ENCODE peak calls at places on chromosomes 11 and 22, in five cellular contexts. One of them, this sample, is unnamed.
A peak's percentile ranks its signal among the peaks of the same experiment; 100 is the strongest.

GRCh38 chr22:50170453-50171318 is at the start of gene PANX2:
- DNase-seq in right lobe of liver: peak; percentile 49
- DNase-seq in HCT116: no peak
- DNase-seq in heart left ventricle: no peak
- DNase-seq in transverse colon: no peak
- DNase-seq in this sample: no peak

GRCh38 chr11:76745561-76746207 is 37.5 kb upstream of the TSKU start:
- DNase-seq in heart left ventricle: peak; percentile 33
- DNase-seq in HCT116: no peak
- DNase-seq in right lobe of liver: no peak
- DNase-seq in transverse colon: peak; percentile 75
- DNase-seq in this sample: no peak

GRCh38 chr22:24208012-24208749 is 26.9 kb downstream of the SUSD2 start:
- DNase-seq in HCT116: peak; percentile 95
- DNase-seq in right lobe of liver: no peak
- DNase-seq in heart left ventricle: peak; percentile 68
- DNase-seq in transverse colon: no peak
- DNase-seq in this sample: no peak

GRCh38 chr22:39142088-39142667 is 10.3 kb downstream of the CBX7 start:
- DNase-seq in heart left ventricle: no peak
- DNase-seq in transverse colon: no peak
- DNase-seq in HCT116: no peak
- DNase-seq in right lobe of liver: no peak
- DNase-seq in this sample: peak; percentile 41

GRCh38 chr11:124669193-124669592 is 4.3 kb downstream of the SIAE start:
- DNase-seq in right lobe of liver: peak; percentile 55
- DNase-seq in HCT116: peak; percentile 28
- DNase-seq in transverse colon: peak; percentile 35
- DNase-seq in heart left ventricle: peak; percentile 45
- DNase-seq in this sample: peak; percentile 23

GRCh38 chr11:130383363-130384168 is 44.8 kb downstream of the ADAMTS8 start:
- DNase-seq in heart left ventricle: no peak
- DNase-seq in HCT116: no peak
- DNase-seq in right lobe of liver: no peak
- DNase-seq in transverse colon: no peak
- DNase-seq in this sample: no peak

GRCh38 chr11:122391049-122391448 is 264.5 kb upstream of the UBASH3B start:
- DNase-seq in right lobe of liver: no peak
- DNase-seq in transverse colon: no peak
- DNase-seq in HCT116: no peak
- DNase-seq in heart left ventricle: no peak
- DNase-seq in this sample: no peak

GRCh38 chr22:50236731-50237409 is 8.0 kb downstream of the TUBGCP6 start:
- DNase-seq in right lobe of liver: no peak
- DNase-seq in heart left ventricle: no peak
- DNase-seq in HCT116: no peak
- DNase-seq in transverse colon: no peak
- DNase-seq in this sample: no peak

GRCh38 chr11:72085836-72086475 is 5.3 kb downstream of the LRRC51 start:
- DNase-seq in transverse colon: no peak
- DNase-seq in HCT116: no peak
- DNase-seq in heart left ventricle: no peak
- DNase-seq in right lobe of liver: no peak
- DNase-seq in this sample: no peak

GRCh38 chr22:28799834-28800307 is 498 bp downstream of the XBP1 start:
- DNase-seq in heart left ventricle: peak; percentile 77
- DNase-seq in right lobe of liver: peak; percentile 67
- DNase-seq in HCT116: no peak
- DNase-seq in transverse colon: peak; percentile 73
- DNase-seq in this sample: peak; percentile 40

GRCh38 chr11:19633276-19633675 is 79.4 kb upstream of the NAV2 start:
- DNase-seq in heart left ventricle: no peak
- DNase-seq in transverse colon: peak; percentile 19
- DNase-seq in right lobe of liver: no peak
- DNase-seq in HCT116: no peak
- DNase-seq in this sample: no peak

GRCh38 chr11:10066441-10066840 is 227.6 kb downstream of the SBF2 start:
- DNase-seq in right lobe of liver: no peak
- DNase-seq in heart left ventricle: no peak
- DNase-seq in transverse colon: no peak
- DNase-seq in HCT116: no peak
- DNase-seq in this sample: no peak

GRCh38 chr11:102868359-102868758 is 6.4 kb downstream of the MMP12 start:
- DNase-seq in HCT116: no peak
- DNase-seq in heart left ventricle: no peak
- DNase-seq in right lobe of liver: no peak
- DNase-seq in transverse colon: no peak
- DNase-seq in this sample: no peak

GRCh38 chr11:72758690-72759389 is 6.6 kb upstream of the ARAP1 start:
- DNase-seq in heart left ventricle: peak; percentile 58
- DNase-seq in HCT116: no peak
- DNase-seq in transverse colon: no peak
- DNase-seq in right lobe of liver: no peak
- DNase-seq in this sample: no peak

GRCh38 chr22:29722151-29722550 is 2.3 kb downstream of the CABP7 start:
- DNase-seq in transverse colon: no peak
- DNase-seq in heart left ventricle: no peak
- DNase-seq in right lobe of liver: no peak
- DNase-seq in HCT116: no peak
- DNase-seq in this sample: no peak

GRCh38 chr11:100687630-100688395 is 725 bp downstream of the ARHGAP42 start:
- DNase-seq in heart left ventricle: peak; percentile 59
- DNase-seq in transverse colon: peak; percentile 65
- DNase-seq in HCT116: peak; percentile 75
- DNase-seq in right lobe of liver: peak; percentile 66
- DNase-seq in this sample: peak; percentile 31

GRCh38 chr22:30201970-30202369 is 44.6 kb downstream of the LIF start:
- DNase-seq in transverse colon: no peak
- DNase-seq in heart left ventricle: no peak
- DNase-seq in HCT116: no peak
- DNase-seq in right lobe of liver: no peak
- DNase-seq in this sample: no peak

GRCh38 chr11:93498099-93499040 is 44.8 kb downstream of the SMCO4 start:
- DNase-seq in HCT116: no peak
- DNase-seq in transverse colon: no peak
- DNase-seq in right lobe of liver: no peak
- DNase-seq in heart left ventricle: no peak
- DNase-seq in this sample: no peak

GRCh38 chr11:23023319-23023718 is 163.0 kb upstream of the CCDC179 start:
- DNase-seq in transverse colon: no peak
- DNase-seq in right lobe of liver: no peak
- DNase-seq in heart left ventricle: no peak
- DNase-seq in HCT116: no peak
- DNase-seq in this sample: no peak

GRCh38 chr11:38791346-38791961 is 2193.4 kb upstream of the RAG2 start:
- DNase-seq in HCT116: peak; percentile 8
- DNase-seq in heart left ventricle: peak; percentile 12
- DNase-seq in right lobe of liver: peak; percentile 47
- DNase-seq in transverse colon: no peak
- DNase-seq in this sample: no peak

GRCh38 chr11:16804104-16804947 is 65.9 kb downstream of the C11orf58 start:
- DNase-seq in HCT116: no peak
- DNase-seq in transverse colon: peak; percentile 64
- DNase-seq in right lobe of liver: peak; percentile 79
- DNase-seq in heart left ventricle: peak; percentile 63
- DNase-seq in this sample: no peak

GRCh38 chr22:26852176-26852575 is 194.8 kb downstream of the MIAT start:
- DNase-seq in right lobe of liver: no peak
- DNase-seq in heart left ventricle: no peak
- DNase-seq in transverse colon: no peak
- DNase-seq in HCT116: no peak
- DNase-seq in this sample: no peak

GRCh38 chr22:20031732-20032406 is 11.0 kb downstream of the TANGO2 start:
- DNase-seq in HCT116: no peak
- DNase-seq in right lobe of liver: no peak
- DNase-seq in heart left ventricle: no peak
- DNase-seq in transverse colon: peak; percentile 61
- DNase-seq in this sample: peak; percentile 61

GRCh38 chr11:75476716-75477613 is 44.0 kb upstream of the KLHL35 start:
- DNase-seq in heart left ventricle: no peak
- DNase-seq in HCT116: no peak
- DNase-seq in transverse colon: no peak
- DNase-seq in right lobe of liver: peak; percentile 72
- DNase-seq in this sample: no peak

GRCh38 chr11:36431429-36432092 is 78.5 kb downstream of the TRAF6 start:
- DNase-seq in right lobe of liver: no peak
- DNase-seq in transverse colon: peak; percentile 57
- DNase-seq in HCT116: peak; percentile 84
- DNase-seq in heart left ventricle: peak; percentile 45
- DNase-seq in this sample: no peak

GRCh38 chr22:18985761-18986160 is 49.7 kb upstream of the PRODH start:
- DNase-seq in right lobe of liver: peak; percentile 35
- DNase-seq in HCT116: no peak
- DNase-seq in transverse colon: no peak
- DNase-seq in heart left ventricle: no peak
- DNase-seq in this sample: peak; percentile 34

GRCh38 chr11:19218801-19219460 is 17.1 kb upstream of the CSRP3 start:
- DNase-seq in right lobe of liver: no peak
- DNase-seq in transverse colon: no peak
- DNase-seq in heart left ventricle: peak; percentile 62
- DNase-seq in HCT116: no peak
- DNase-seq in this sample: no peak

GRCh38 chr22:44369241-44369652 is 56.5 kb upstream of the SHISAL1 start:
- DNase-seq in right lobe of liver: peak; percentile 33
- DNase-seq in transverse colon: no peak
- DNase-seq in HCT116: no peak
- DNase-seq in heart left ventricle: no peak
- DNase-seq in this sample: peak; percentile 34

GRCh38 chr11:28400236-28401100 is 292.3 kb downstream of the METTL15 start:
- DNase-seq in transverse colon: no peak
- DNase-seq in right lobe of liver: no peak
- DNase-seq in heart left ventricle: no peak
- DNase-seq in HCT116: no peak
- DNase-seq in this sample: no peak

GRCh38 chr11:22832315-22833041 is 2.9 kb upstream of the SVIP start:
- DNase-seq in transverse colon: no peak
- DNase-seq in HCT116: peak; percentile 6
- DNase-seq in heart left ventricle: no peak
- DNase-seq in right lobe of liver: no peak
- DNase-seq in this sample: no peak

GRCh38 chr11:61963282-61964057 is 4.0 kb downstream of the FTH1 start:
- DNase-seq in transverse colon: peak; percentile 45
- DNase-seq in HCT116: no peak
- DNase-seq in right lobe of liver: peak; percentile 51
- DNase-seq in heart left ventricle: no peak
- DNase-seq in this sample: peak; percentile 63
- TF ChIP-seq POLR2A in transverse colon: peak; percentile 35
- TF ChIP-seq POLR2A in HCT116: peak; percentile 27
- TF ChIP-seq POLR2A in right lobe of liver: peak; percentile 49
- TF ChIP-seq POLR2A in heart left ventricle: no peak
- TF ChIP-seq POLR2A in this sample: peak; percentile 9

GRCh38 chr22:21701384-21701971 is 34.1 kb downstream of the YPEL1 start:
- DNase-seq in transverse colon: no peak
- DNase-seq in HCT116: no peak
- DNase-seq in right lobe of liver: no peak
- DNase-seq in heart left ventricle: no peak
- DNase-seq in this sample: no peak

GRCh38 chr22:21697866-21698265 is 32.1 kb downstream of the PPIL2 start:
- DNase-seq in transverse colon: no peak
- DNase-seq in heart left ventricle: no peak
- DNase-seq in right lobe of liver: no peak
- DNase-seq in HCT116: no peak
- DNase-seq in this sample: no peak

GRCh38 chr22:21700822-21701221 is 34.8 kb downstream of the YPEL1 start:
- DNase-seq in heart left ventricle: no peak
- DNase-seq in transverse colon: no peak
- DNase-seq in right lobe of liver: no peak
- DNase-seq in HCT116: no peak
- DNase-seq in this sample: no peak

GRCh38 chr22:21698430-21699329 is 32.9 kb downstream of the PPIL2 start:
- DNase-seq in transverse colon: no peak
- DNase-seq in heart left ventricle: peak; percentile 46
- DNase-seq in HCT116: no peak
- DNase-seq in right lobe of liver: no peak
- DNase-seq in this sample: no peak

GRCh38 chr22:21699643-21700042 is 33.8 kb downstream of the PPIL2 start:
- DNase-seq in right lobe of liver: no peak
- DNase-seq in HCT116: no peak
- DNase-seq in transverse colon: no peak
- DNase-seq in heart left ventricle: no peak
- DNase-seq in this sample: no peak
- H3K4me3 ChIP-seq in right lobe of liver: no peak overlapping the region
- H3K4me3 ChIP-seq in HCT116: no peak overlapping the region
- H3K4me3 ChIP-seq in transverse colon: no peak overlapping the region
- H3K4me3 ChIP-seq in heart left ventricle: no peak overlapping the region
- H3K4me3 ChIP-seq in this sample: no peak overlapping the region

DNA sequence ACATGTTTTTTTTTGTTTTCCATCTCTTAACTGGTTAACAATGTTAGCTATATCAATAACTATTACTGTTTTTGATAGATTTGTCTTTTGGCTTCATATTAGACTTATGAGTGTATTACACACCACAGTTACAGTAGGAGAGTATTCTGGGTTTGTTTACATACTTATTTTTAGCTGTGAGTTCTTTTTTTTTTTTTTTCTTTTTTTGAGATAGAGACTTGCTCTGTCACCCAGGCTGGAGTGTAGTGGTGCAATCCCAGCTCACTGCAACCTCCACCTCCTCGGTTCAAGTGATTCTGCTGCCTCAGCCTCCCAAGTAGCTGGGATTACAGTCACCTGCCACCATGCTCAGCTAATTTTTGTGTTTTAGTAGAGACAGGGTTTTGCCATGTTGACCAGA is 28.0 kb downstream of the CNTF start:
- DNase-seq in heart left ventricle: no peak
- DNase-seq in HCT116: no peak
- DNase-seq in transverse colon: no peak
- DNase-seq in right lobe of liver: no peak
- DNase-seq in this sample: no peak
- TF ChIP-seq POLR2A in heart left ventricle: no peak
- TF ChIP-seq POLR2A in HCT116: no peak
- TF ChIP-seq POLR2A in transverse colon: no peak
- TF ChIP-seq POLR2A in right lobe of liver: no peak
- TF ChIP-seq POLR2A in this sample: no peak

DNA sequence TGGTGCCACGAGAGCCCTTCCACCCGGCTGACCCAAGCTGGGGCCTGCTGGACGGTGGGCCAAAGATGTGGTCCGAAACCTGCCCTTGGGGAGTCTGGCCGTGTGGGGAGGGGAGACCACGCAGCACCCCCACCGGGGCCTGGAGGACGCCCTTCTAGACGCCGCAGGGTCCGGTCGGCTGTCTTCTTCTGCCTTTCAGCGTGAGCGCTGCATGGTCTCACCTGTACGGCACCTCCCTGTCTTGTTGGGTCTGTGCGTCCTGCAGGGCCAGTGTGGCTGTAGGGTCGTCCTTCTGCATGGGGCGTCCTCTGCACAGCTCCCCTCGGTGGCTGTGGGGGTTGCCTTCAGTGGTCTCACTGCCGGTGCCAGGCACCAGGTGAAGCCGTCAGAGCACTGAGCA is 2.8 kb downstream of the BRSK2 start:
- DNase-seq in transverse colon: no peak
- DNase-seq in heart left ventricle: no peak
- DNase-seq in right lobe of liver: no peak
- DNase-seq in HCT116: no peak
- DNase-seq in this sample: no peak
- H3K4me3 ChIP-seq in transverse colon: no peak overlapping the region
- H3K4me3 ChIP-seq in heart left ventricle: no peak overlapping the region
- H3K4me3 ChIP-seq in right lobe of liver: no peak overlapping the region
- H3K4me3 ChIP-seq in HCT116: no peak overlapping the region
- H3K4me3 ChIP-seq in this sample: no peak overlapping the region

This sample was measured in Peyer's patch.